ENCODE peak calls at places on chromosomes 2 and 18, in eight cellular contexts. A is A549, Y is endothelial cell, V is Caco-2, R is MM.1S, Q is prostate gland, T is Calu3, O is BE2C. P is an unnamed sample.

GRCh38 chr2:28632791-28633190 is 118.8 kb upstream of the PPP1CB start:
- DNase-seq in A (no peak), Y (no peak), V (no peak), R (no peak), Q (no peak), T (no peak), O (no peak), P (no peak)

GRCh38 chr18:11398625-11399024 is 210.8 kb upstream of the SLC35G4 start:
- DNase-seq in A (no peak), Y (no peak), V (no peak), R (no peak), Q (no peak), T (no peak), O (no peak), P (no peak)

GRCh38 chr18:61912476-61912875 is 19.7 kb upstream of the RNF152 start:
- DNase-seq in A (no peak), Y (no peak), V (no peak), R (no peak), Q (no peak), T (no peak), O (no peak), P (no peak)

GRCh38 chr2:190563109-190563508 is 28.6 kb upstream of the NEMP2 start:
- DNase-seq in A (no peak), Y (no peak), V (no peak), R (no peak), Q (no peak), T (no peak), O (no peak), P (no peak)

GRCh38 chr2:234257859-234258561 is 207.5 kb downstream of the SPP2 start:
- DNase-seq in A (peak; percentile 94), Y (peak; percentile 36), V (peak; percentile 72), R (no peak), Q (peak; percentile 82), T (peak; percentile 89), O (peak; percentile 77), P (no peak)

GRCh38 chr2:232929303-232930123 is 59.4 kb downstream of the SNORC start:
- DNase-seq in A (no peak), Y (no peak), V (no peak), R (no peak), Q (no peak), T (no peak), O (no peak), P (no peak)

GRCh38 chr18:27653247-27653646 is 468.1 kb upstream of the CHST9 start:
- DNase-seq in A (no peak), Y (no peak), V (no peak), R (no peak), Q (no peak), T (no peak), O (no peak), P (no peak)

GRCh38 chr18:80068571-80069272 is 34.5 kb downstream of the RBFA start:
- DNase-seq in A (no peak), Y (no peak), V (no peak), R (no peak), Q (no peak), T (no peak), O (no peak), P (no peak)

GRCh38 chr18:9961031-9961430 is 47.2 kb downstream of the VAPA start:
- DNase-seq in A (no peak), Y (no peak), V (no peak), R (no peak), Q (no peak), T (no peak), O (no peak), P (no peak)

GRCh38 chr2:199757466-199757865 is 93.5 kb downstream of the FTCDNL1 start:
- DNase-seq in A (no peak), Y (no peak), V (no peak), R (no peak), Q (peak; percentile 67), T (no peak), O (no peak), P (no peak)

GRCh38 chr18:75114231-75114630 is 94.7 kb downstream of the PTGR3 start:
- DNase-seq in A (no peak), Y (no peak), V (no peak), R (no peak), Q (no peak), T (no peak), O (no peak), P (no peak)

GRCh38 chr2:144996225-144996795 is 476.4 kb upstream of the ZEB2 start:
- DNase-seq in A (no peak), Y (no peak), V (no peak), R (no peak), Q (no peak), T (no peak), O (no peak), P (no peak)

GRCh38 chr2:216989335-216990129 is 129.7 kb upstream of the TNP1 start:
- DNase-seq in A (no peak), Y (no peak), V (no peak), R (no peak), Q (no peak), T (no peak), O (no peak), P (no peak)

GRCh38 chr2:127071901-127072328 is 35.0 kb downstream of the BIN1 start:
- DNase-seq in A (no peak), Y (no peak), V (no peak), R (no peak), Q (no peak), T (no peak), O (no peak), P (no peak)

GRCh38 chr2:171323971-171324528 is 109.7 kb downstream of the METTL8 start:
- DNase-seq in A (no peak), Y (no peak), V (no peak), R (no peak), Q (no peak), T (no peak), O (no peak), P (no peak)

GRCh38 chr2:126715576-126716406 is 59.8 kb downstream of the GYPC start:
- DNase-seq in A (no peak), Y (no peak), V (no peak), R (no peak), Q (no peak), T (no peak), O (no peak), P (no peak)

GRCh38 chr18:73118121-73118816 is 250.5 kb upstream of the NETO1 start:
- DNase-seq in A (no peak), Y (no peak), V (no peak), R (no peak), Q (no peak), T (no peak), O (no peak), P (no peak)

GRCh38 chr2:166373951-166374350 is 1.8 kb downstream of the SCN9A start:
- DNase-seq in A (peak; percentile 47), Y (no peak), V (no peak), R (peak; percentile 92), Q (no peak), T (peak; percentile 6), O (peak; percentile 78), P (no peak)

GRCh38 chr2:19208479-19209204 is 149.8 kb downstream of the OSR1 start:
- DNase-seq in A (no peak), Y (no peak), V (peak; percentile 6), R (no peak), Q (no peak), T (no peak), O (no peak), P (no peak)

GRCh38 chr2:177909962-177910361 is 162.6 kb downstream of the PDE11A start:
- DNase-seq in A (no peak), Y (no peak), V (no peak), R (no peak), Q (no peak), T (no peak), O (no peak), P (no peak)

GRCh38 chr2:181466661-181467576 is 9.7 kb downstream of the ITGA4 start:
- DNase-seq in A (no peak), Y (peak; percentile 68), V (peak; percentile 52), R (peak; percentile 62), Q (peak; percentile 49), T (peak; percentile 70), O (peak; percentile 56), P (no peak)

DNA sequence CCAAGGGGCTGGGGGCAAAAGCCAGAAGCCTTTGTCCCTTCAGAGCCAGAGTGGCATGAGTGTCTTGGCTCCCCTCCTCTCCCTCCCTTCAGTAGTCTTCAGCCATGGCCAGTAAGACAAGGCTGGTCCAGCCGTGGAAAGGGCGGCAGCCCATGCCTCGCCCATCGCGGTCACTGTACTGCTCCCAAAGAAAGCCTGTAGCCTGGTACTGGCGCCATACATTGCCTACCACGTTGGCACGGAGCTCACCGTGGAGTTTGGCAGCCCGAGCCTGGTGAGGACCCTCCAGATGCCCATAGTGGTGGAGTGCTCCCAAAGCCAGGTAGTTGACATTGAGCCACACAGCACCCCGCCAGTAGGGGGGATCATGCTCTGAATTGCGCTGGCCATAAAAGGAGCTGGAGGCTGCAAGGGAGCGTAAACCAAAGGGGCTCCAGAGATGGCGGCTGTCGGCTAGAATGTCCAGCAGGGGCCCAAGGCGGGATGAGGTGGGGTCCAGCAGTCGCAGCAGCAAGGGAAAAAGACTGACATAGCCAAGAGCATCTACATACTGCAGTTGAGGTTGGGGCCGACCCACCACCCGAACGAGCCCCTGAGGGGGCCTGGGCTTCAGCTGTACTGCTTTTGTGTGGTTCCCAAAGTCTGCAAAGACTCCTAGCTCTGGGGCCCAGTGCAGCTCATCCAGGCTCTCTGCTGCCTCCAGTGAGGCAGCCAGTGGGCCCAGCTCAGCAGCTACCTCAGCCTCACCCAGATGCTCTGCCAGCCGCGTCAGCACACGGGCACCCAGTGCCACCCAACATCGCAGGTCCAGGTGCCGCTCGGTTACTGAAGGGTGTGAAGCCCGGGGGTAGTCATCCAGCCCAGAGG is 3.2 kb downstream of the WBP1 start:
- DNase-seq in A (no peak), Y (peak; percentile 35), V (peak; percentile 69), R (no peak), Q (no peak), T (peak; percentile 40), O (peak; percentile 25), P (no peak)
- TF ChIP-seq CTCF in A (peak; percentile 26), Y (no peak), V (peak; percentile 48), R (peak; percentile 16), Q (no peak), T (peak; percentile 36), O (peak; percentile 38), P (peak; percentile 17)

GRCh38 chr2:121307048-121307447 is 22.0 kb upstream of the TFCP2L1 start:
- DNase-seq in A (no peak), Y (no peak), V (no peak), R (no peak), Q (no peak), T (no peak), O (no peak), P (no peak)
- TF ChIP-seq CTCF in A (no peak), Y (no peak), V (no peak), R (no peak), Q (no peak), T (no peak), O (no peak), P (no peak)

DNA sequence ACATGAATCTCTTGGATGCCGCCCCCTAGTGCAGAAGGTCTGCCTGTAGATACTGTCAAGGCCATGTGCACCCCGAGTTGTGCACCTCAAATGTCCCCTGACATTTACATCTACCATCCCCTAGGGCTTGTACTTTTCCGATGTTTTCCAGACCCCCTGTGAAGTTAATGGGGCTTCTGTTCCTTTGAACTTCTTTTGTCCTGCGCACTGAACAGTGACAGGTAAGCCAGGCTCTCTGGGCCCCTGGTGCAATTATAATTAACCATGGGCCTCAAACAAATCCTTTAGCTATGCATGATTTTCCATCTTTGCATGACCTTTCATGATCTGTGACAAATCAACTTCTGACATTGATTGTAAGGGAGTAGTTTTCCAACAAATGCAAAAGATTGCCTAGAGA is 158.4 kb downstream of the FHOD3 start:
- DNase-seq in A (no peak), Y (no peak), V (no peak), R (no peak), Q (no peak), T (no peak), O (no peak), P (no peak)
- TF ChIP-seq CTCF in A (no peak), Y (no peak), V (no peak), R (no peak), Q (no peak), T (no peak), O (peak; percentile 18), P (peak; percentile 5)

GRCh38 chr2:954687-955000 is 4.0 kb downstream of the SNTG2 start:
- DNase-seq in A (no peak), Y (no peak), V (no peak), R (no peak), Q (no peak), T (no peak), O (no peak), P (no peak)
- TF ChIP-seq CTCF in A (peak; percentile 3), Y (no peak), V (no peak), R (no peak), Q (no peak), T (no peak), O (no peak), P (no peak)

P was measured in GM10248.